ENCODE peak calls at places on chromosomes 4 and X, in seven cellular contexts. A is cardiac muscle cell, T is HCT116, L is GM12878, X is A673, N is ascending aorta, S is fibroblast of lung. Z is an unnamed sample. For H3K36me3, the result is how much of the 10 kb centered on the place peaks cover.

GRCh38 chr4:165381821-165382373 is 3.1 kb downstream of the CPE start:
- DNase-seq in S (no peak), T (no peak), X (no peak), L (no peak), N (no peak), A (no peak), Z (no peak)

GRCh38 chr4:39469429-39470077 is 10.7 kb downstream of the LIAS start:
- DNase-seq in L (peak), A (peak), X (peak), T (peak), S (peak), N (no peak), Z (peak)

GRCh38 chr4:44668521-44668920 is 9.7 kb upstream of the GUF1 start:
- DNase-seq in S (no peak), X (no peak), L (no peak), A (no peak), T (no peak), N (no peak), Z (no peak)

GRCh38 chrX:861335-861890 is 230.8 kb downstream of the SHOX start:
- DNase-seq in A (no peak), N (no peak), S (no peak), X (no peak), T (no peak), L (no peak), Z (no peak)

GRCh38 chr4:185721949-185722316 is 90.1 kb downstream of the SORBS2 start:
- DNase-seq in L (no peak), X (no peak), S (no peak), N (no peak), A (no peak), T (no peak), Z (no peak)

GRCh38 chr4:33715996-33716395 is 2528.3 kb downstream of the ARAP2 start:
- DNase-seq in T (no peak), S (peak), N (no peak), X (no peak), L (no peak), A (no peak), Z (no peak)

GRCh38 chr4:169252339-169253086 is 18.2 kb downstream of the SH3RF1 start:
- DNase-seq in N (no peak), T (no peak), S (peak), L (no peak), A (no peak), X (no peak), Z (no peak)

GRCh38 chrX:65920620-65921019 is 119.3 kb downstream of the VSIG4 start:
- DNase-seq in T (no peak), N (no peak), S (no peak), X (no peak), L (no peak), A (no peak), Z (no peak)

GRCh38 chrX:150161092-150161672 is 201.9 kb upstream of the MAMLD1 start:
- DNase-seq in N (no peak), T (no peak), A (no peak), L (no peak), X (no peak), S (peak), Z (no peak)

GRCh38 chrX:10769165-10769564 is 148.8 kb upstream of the MID1 start:
- DNase-seq in X (peak), L (no peak), T (peak), A (peak), N (no peak), S (peak), Z (no peak)

GRCh38 chr4:67581208-67581857 is 22.8 kb downstream of the STAP1 start:
- DNase-seq in A (no peak), L (no peak), T (no peak), S (no peak), X (peak), N (no peak), Z (no peak)

GRCh38 chrX:120512627-120513026 is 43.5 kb upstream of the LAMP2 start:
- DNase-seq in S (no peak), L (no peak), T (no peak), A (no peak), X (no peak), N (no peak), Z (no peak)

GRCh38 chrX:72159769-72160168 is 21.8 kb upstream of the PIN4 start:
- DNase-seq in N (no peak), L (no peak), X (no peak), S (no peak), A (no peak), T (no peak), Z (no peak)

GRCh38 chr4:48944659-48945290 is 38.2 kb upstream of the OCIAD2 start:
- DNase-seq in A (no peak), X (peak), N (no peak), S (no peak), T (no peak), L (no peak), Z (no peak)

GRCh38 chrX:47311857-47312774 is 58.3 kb upstream of the ZNF157 start:
- DNase-seq in L (no peak), S (peak), X (peak), A (peak), N (no peak), T (peak), Z (peak)

GRCh38 chr4:36388710-36389109 is 107.3 kb downstream of the DTHD1 start:
- DNase-seq in L (no peak), N (no peak), S (no peak), X (no peak), A (no peak), T (no peak), Z (no peak)

GRCh38 chrX:20947411-20947912 is 426.8 kb upstream of the CNKSR2 start:
- DNase-seq in X (no peak), S (no peak), L (no peak), T (no peak), N (no peak), A (peak), Z (no peak)

GRCh38 chrX:136689441-136689840 is 41.5 kb downstream of the CD40LG start:
- DNase-seq in N (no peak), S (peak), T (no peak), L (no peak), X (no peak), A (peak), Z (no peak)

GRCh38 chr4:112516401-112517066 is 554 bp upstream of the NEUROG2 start:
- DNase-seq in X (no peak), S (no peak), T (no peak), L (no peak), N (no peak), A (peak), Z (peak)

GRCh38 chr4:156677136-156677535 is 294.5 kb downstream of the PDGFC start:
- DNase-seq in T (peak), A (peak), X (peak), L (no peak), S (peak), N (no peak), Z (peak)

GRCh38 chr4:161466321-161466720 is 697.5 kb downstream of the FSTL5 start:
- DNase-seq in S (no peak), N (no peak), L (no peak), A (no peak), X (no peak), T (no peak), Z (no peak)

GRCh38 chr4:57499786-57500185 is 389.6 kb upstream of the IGFBP7 start:
- DNase-seq in N (no peak), S (peak), X (no peak), T (no peak), A (no peak), L (no peak), Z (no peak)

GRCh38 chr4:154507170-154507569 is 15.6 kb upstream of the DCHS2 start:
- DNase-seq in S (no peak), A (no peak), X (no peak), L (no peak), N (no peak), T (no peak), Z (no peak)

GRCh38 chr4:10201356-10202223 is 85.0 kb upstream of the WDR1 start:
- DNase-seq in A (no peak), L (no peak), T (no peak), N (no peak), S (no peak), X (no peak), Z (no peak)

GRCh38 chr4:38056024-38056685 is 96.0 kb downstream of the PTTG2 start:
- DNase-seq in X (no peak), N (no peak), A (no peak), T (no peak), L (no peak), S (no peak), Z (no peak)

GRCh38 chr4:106898621-106899230 is 137.4 kb downstream of the DKK2 start:
- DNase-seq in S (peak), N (no peak), L (no peak), A (peak), X (peak), T (peak), Z (no peak)

GRCh38 chr4:78692815-78693156 is 83.4 kb upstream of the BMP2K start:
- DNase-seq in T (no peak), N (no peak), S (no peak), A (no peak), X (no peak), L (no peak), Z (no peak)

GRCh38 chrX:54085666-54086065 is 41.4 kb upstream of the PHF8 start:
- DNase-seq in X (no peak), T (no peak), A (no peak), N (no peak), S (peak), L (no peak), Z (no peak)

GRCh38 chr4:159685406-159686092 is 582.7 kb downstream of the RAPGEF2 start:
- DNase-seq in N (no peak), S (peak), L (no peak), X (peak), A (no peak), T (no peak), Z (no peak)

DNA sequence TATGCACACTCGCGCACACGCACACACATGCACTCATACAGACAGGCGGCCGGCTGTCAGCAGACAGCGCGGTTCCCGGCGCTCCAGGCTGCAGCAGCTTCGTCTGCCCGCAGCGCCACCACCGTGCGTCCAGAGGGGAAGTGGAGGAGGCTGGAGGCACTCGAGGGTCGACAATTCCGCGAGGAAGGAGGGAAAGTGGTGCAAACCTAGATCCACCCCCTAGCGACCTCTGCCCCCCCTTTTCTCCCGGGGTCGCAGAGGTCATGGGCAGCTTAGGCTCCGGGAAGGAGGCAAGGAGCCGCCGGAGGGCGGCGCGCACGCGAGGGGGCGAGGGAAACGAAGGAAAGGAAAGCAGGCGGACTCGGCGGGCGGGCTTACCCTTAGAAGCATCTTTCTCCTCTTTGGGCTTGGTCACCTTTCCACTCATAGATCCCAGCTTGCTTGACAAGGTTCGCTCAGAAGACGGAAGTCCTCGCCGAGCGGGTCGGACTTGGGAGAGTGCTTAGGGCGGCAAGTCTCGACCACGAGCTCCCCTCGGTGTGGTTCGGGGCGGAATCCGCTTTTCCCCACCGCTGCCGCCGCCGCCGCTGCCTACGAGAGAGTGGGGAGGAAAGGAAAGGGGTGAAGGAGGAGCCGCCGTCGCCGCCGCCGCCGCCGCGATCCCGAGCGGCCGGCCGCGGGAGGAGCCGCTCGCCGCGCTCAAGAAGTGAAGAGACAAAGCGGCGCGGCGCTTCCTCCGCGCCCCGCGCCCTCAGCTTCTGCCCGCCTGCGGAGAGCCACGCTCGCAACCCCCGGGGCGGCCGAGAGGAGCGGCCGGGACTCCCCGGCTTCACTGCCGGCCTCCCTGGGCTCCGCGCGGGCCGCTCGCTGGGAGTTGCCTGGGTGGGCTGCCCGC is 326.6 kb upstream of the F9 start:
- DNase-seq in N (no peak), S (peak), X (peak), L (no peak), T (no peak), A (peak), Z (no peak)
- TF ChIP-seq CTCF in N (no peak), S (no peak), X (peak), L (no peak), T (no peak), A (no peak), Z (no peak)

GRCh38 chr4:184641022-184641421 is 8.2 kb downstream of the CASP3 start:
- DNase-seq in T (no peak), L (peak), N (no peak), S (no peak), X (no peak), A (no peak), Z (no peak)

GRCh38 chr4:184636144-184636543 is 13.1 kb downstream of the CASP3 start:
- DNase-seq in S (no peak), T (no peak), L (no peak), X (no peak), A (no peak), N (no peak), Z (no peak)

GRCh38 chr4:184635381-184635780 is 13.9 kb downstream of the CASP3 start:
- DNase-seq in S (no peak), N (no peak), L (no peak), T (no peak), A (no peak), X (no peak), Z (no peak)

GRCh38 chr4:184632842-184633241 is 16.4 kb downstream of the CASP3 start:
- DNase-seq in S (no peak), T (no peak), X (no peak), A (no peak), N (no peak), L (no peak), Z (no peak)

DNA sequence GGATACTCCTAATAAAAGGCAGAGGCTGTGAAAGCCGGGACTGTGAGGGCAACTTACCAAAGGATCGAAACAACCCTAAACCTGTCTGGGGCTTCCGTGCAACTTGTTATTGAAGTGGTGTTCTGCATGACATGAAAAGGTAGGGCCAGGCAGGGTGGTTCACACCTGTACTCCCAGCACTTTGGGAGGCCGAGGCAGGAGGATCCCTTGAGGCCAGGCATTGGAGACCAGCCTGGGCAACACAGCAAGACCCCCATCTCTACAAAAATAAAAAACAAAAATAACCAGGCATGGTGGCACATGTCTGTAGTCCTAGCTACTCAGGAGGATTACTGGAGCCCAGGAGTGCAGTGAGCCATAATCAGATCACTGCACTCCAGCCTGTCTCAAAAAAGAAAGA is 12.3 kb downstream of the CASP3 start:
- DNase-seq in X (no peak), S (no peak), T (no peak), L (no peak), N (no peak), A (no peak), Z (no peak)
- H3K36me3 ChIP-seq in X (under half), S (under half), T (under half), L (under half), N (under half), A (under half), Z (under half)

GRCh38 chr4:17597517-17597916 is 16.9 kb upstream of the MED28 start:
- DNase-seq in S (no peak), X (no peak), N (no peak), T (no peak), A (no peak), L (no peak), Z (no peak)
- TF ChIP-seq CTCF in S (no peak), X (peak), N (no peak), T (peak), A (peak), L (peak), Z (peak)

DNA sequence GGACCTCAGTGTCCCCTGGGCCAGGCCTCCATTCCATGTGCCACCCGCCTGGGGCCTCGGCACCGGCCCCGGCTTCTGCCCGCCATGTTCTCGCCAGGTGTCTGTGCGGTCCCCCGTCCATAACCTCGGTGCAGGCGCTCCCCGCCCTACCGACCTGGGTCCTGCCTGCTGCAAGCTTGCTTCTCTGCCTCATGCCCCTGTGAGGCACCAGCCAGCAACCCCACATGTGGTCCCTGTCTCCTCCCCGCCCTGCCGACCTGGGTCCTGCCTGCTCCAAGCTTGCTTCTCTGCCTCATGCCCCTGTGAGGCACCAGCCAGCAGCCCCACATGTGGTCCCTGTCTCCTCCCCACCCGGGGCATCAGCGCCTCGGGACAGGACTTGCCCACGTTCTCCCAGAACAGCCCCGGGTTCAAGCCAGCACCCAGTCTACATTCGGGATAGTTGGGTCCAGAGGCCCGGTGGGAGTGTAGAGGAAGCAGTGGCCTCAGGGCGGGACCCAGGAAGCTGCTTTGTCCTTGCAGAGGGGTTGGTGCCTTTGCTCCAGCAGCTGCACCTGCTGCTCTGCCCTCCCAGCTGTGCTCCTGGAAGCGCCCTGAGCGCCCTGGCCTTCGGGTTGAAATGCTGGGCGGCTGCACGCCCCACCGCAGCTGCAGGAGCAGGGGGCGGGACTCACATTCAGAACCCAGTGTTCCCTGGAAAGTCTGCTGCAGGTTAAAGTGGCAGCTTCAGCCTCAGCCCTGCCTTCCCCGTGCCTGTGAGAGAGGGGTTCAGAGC is 20.1 kb upstream of the UVSSA start:
- DNase-seq in N (no peak), A (no peak), S (no peak), T (no peak), L (no peak), X (no peak), Z (no peak)
- H3K36me3 ChIP-seq in N (under half), A (under half), S (under half), T (under half), L (under half), X (under half), Z (under half)

GRCh38 chr4:52670739-52671138 is 11.6 kb upstream of the USP46 start:
- DNase-seq in S (no peak), T (no peak), X (no peak), L (no peak), A (no peak), N (no peak), Z (no peak)
- TF ChIP-seq CTCF in S (no peak), T (no peak), X (no peak), L (no peak), A (no peak), N (no peak), Z (no peak)

DNA sequence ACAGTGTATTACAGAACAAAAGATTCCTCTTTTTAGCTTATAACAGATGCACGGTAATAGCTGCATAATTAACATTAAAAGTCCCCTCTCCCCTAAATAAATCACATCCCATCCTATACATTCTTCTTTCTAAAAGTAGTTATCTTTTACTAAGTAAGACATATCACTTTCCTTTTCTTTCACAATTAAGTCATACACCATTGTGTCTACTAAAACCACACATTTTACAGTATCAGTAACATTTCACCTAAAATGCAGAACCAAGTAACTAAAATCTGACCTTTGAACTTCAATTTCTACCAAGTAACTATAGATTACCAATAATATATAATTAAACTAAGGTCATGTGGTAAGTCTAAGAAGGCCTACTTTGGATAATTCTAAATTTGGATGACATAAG is 14.2 kb downstream of the DHX15 start:
- DNase-seq in S (no peak), X (no peak), N (no peak), L (no peak), T (no peak), A (no peak), Z (no peak)
- H3K36me3 ChIP-seq in S (under half), X (half or more), N (under half), L (under half), T (under half), A (under half), Z (under half)

GRCh38 chr4:3136454-3136853 is 62.0 kb downstream of the HTT start:
- DNase-seq in L (no peak), S (no peak), N (no peak), T (no peak), X (peak), A (no peak), Z (no peak)
- TF ChIP-seq CTCF in L (peak), S (no peak), N (no peak), T (peak), X (peak), A (peak), Z (peak)